ENCODE peak calls at places on chromosomes 13 and 19, in seven cellular contexts. One of them, this sample, is unnamed.

GRCh38 chr13:34294483-34295129 is 476.7 kb downstream of the RFC3 start:
- DNase-seq in K562: no peak
- DNase-seq in GM12878: no peak
- DNase-seq in HepG2: no peak
- DNase-seq in H1: no peak
- DNase-seq in HCT116: no peak
- DNase-seq in SK-N-SH: no peak
- DNase-seq in this sample: no peak

GRCh38 chr19:40744554-40745401 is 5.5 kb downstream of the ACTMAP start:
- DNase-seq in HCT116: no peak
- DNase-seq in SK-N-SH: peak; percentile 51
- DNase-seq in H1: no peak
- DNase-seq in HepG2: peak; percentile 21
- DNase-seq in GM12878: no peak
- DNase-seq in K562: peak; percentile 42
- DNase-seq in this sample: no peak

GRCh38 chr19:33497778-33498175 is 23.8 kb downstream of the PEPD start:
- DNase-seq in K562: no peak
- DNase-seq in SK-N-SH: peak; percentile 9
- DNase-seq in H1: no peak
- DNase-seq in GM12878: no peak
- DNase-seq in HepG2: no peak
- DNase-seq in HCT116: no peak
- DNase-seq in this sample: no peak

GRCh38 chr19:11887618-11888531 is at the start of gene ZNF69:
- DNase-seq in SK-N-SH: peak; percentile 89
- DNase-seq in K562: peak; percentile 88
- DNase-seq in H1: peak; percentile 75
- DNase-seq in HepG2: peak; percentile 92
- DNase-seq in GM12878: no peak
- DNase-seq in HCT116: no peak
- DNase-seq in this sample: peak; percentile 66

GRCh38 chr19:19160489-19161035 is 9.5 kb downstream of the MEF2B start:
- DNase-seq in HCT116: no peak
- DNase-seq in H1: peak; percentile 33
- DNase-seq in HepG2: no peak
- DNase-seq in GM12878: no peak
- DNase-seq in K562: no peak
- DNase-seq in SK-N-SH: no peak
- DNase-seq in this sample: no peak

GRCh38 chr19:10744848-10745293 is 27.0 kb downstream of the DNM2 start:
- DNase-seq in SK-N-SH: no peak
- DNase-seq in HCT116: no peak
- DNase-seq in K562: no peak
- DNase-seq in GM12878: no peak
- DNase-seq in HepG2: no peak
- DNase-seq in H1: no peak
- DNase-seq in this sample: no peak

GRCh38 chr13:45292176-45292575 is 48.8 kb downstream of the TPT1 start:
- DNase-seq in GM12878: no peak
- DNase-seq in HepG2: no peak
- DNase-seq in HCT116: peak; percentile 70
- DNase-seq in K562: no peak
- DNase-seq in SK-N-SH: no peak
- DNase-seq in H1: no peak
- DNase-seq in this sample: no peak

GRCh38 chr19:33610588-33610987 is 11.2 kb upstream of the CHST8 start:
- DNase-seq in H1: no peak
- DNase-seq in HepG2: no peak
- DNase-seq in K562: no peak
- DNase-seq in GM12878: no peak
- DNase-seq in HCT116: no peak
- DNase-seq in SK-N-SH: no peak
- DNase-seq in this sample: no peak

GRCh38 chr19:35357867-35358573 is at the start of gene FFAR3:
- DNase-seq in HCT116: no peak
- DNase-seq in GM12878: no peak
- DNase-seq in H1: no peak
- DNase-seq in HepG2: no peak
- DNase-seq in K562: no peak
- DNase-seq in SK-N-SH: no peak
- DNase-seq in this sample: no peak

GRCh38 chr13:77492982-77493381 is 42.5 kb upstream of the SCEL start:
- DNase-seq in K562: no peak
- DNase-seq in GM12878: no peak
- DNase-seq in HCT116: peak; percentile 23
- DNase-seq in SK-N-SH: peak; percentile 26
- DNase-seq in H1: no peak
- DNase-seq in HepG2: peak; percentile 4
- DNase-seq in this sample: peak; percentile 27

GRCh38 chr19:46990998-46991676 is 28.5 kb upstream of the NPAS1 start:
- DNase-seq in GM12878: peak; percentile 21
- DNase-seq in SK-N-SH: peak; percentile 85
- DNase-seq in K562: peak; percentile 77
- DNase-seq in HCT116: peak; percentile 48
- DNase-seq in HepG2: peak; percentile 64
- DNase-seq in H1: peak; percentile 78
- DNase-seq in this sample: peak; percentile 81

GRCh38 chr19:3788991-3789778 is 3.0 kb upstream of the MATK start:
- DNase-seq in HCT116: no peak
- DNase-seq in SK-N-SH: no peak
- DNase-seq in K562: no peak
- DNase-seq in HepG2: no peak
- DNase-seq in H1: no peak
- DNase-seq in GM12878: no peak
- DNase-seq in this sample: no peak

GRCh38 chr19:8611890-8612806 is 1.6 kb upstream of the ADAMTS10 start:
- DNase-seq in SK-N-SH: no peak
- DNase-seq in HepG2: no peak
- DNase-seq in GM12878: no peak
- DNase-seq in HCT116: no peak
- DNase-seq in H1: peak; percentile 41
- DNase-seq in K562: no peak
- DNase-seq in this sample: no peak

GRCh38 chr13:41500501-41500900 is 43.2 kb downstream of the RGCC start:
- DNase-seq in SK-N-SH: no peak
- DNase-seq in HCT116: no peak
- DNase-seq in K562: no peak
- DNase-seq in H1: no peak
- DNase-seq in GM12878: no peak
- DNase-seq in HepG2: no peak
- DNase-seq in this sample: no peak

GRCh38 chr13:75255653-75256052 is 226.3 kb downstream of the TBC1D4 start:
- DNase-seq in SK-N-SH: no peak
- DNase-seq in K562: no peak
- DNase-seq in H1: no peak
- DNase-seq in GM12878: no peak
- DNase-seq in HepG2: no peak
- DNase-seq in HCT116: no peak
- DNase-seq in this sample: no peak

GRCh38 chr13:110771194-110771593 is 57.7 kb downstream of the ING1 start:
- DNase-seq in H1: no peak
- DNase-seq in HCT116: no peak
- DNase-seq in SK-N-SH: no peak
- DNase-seq in K562: no peak
- DNase-seq in GM12878: no peak
- DNase-seq in HepG2: no peak
- DNase-seq in this sample: no peak

GRCh38 chr19:55319786-55320185 is 5.4 kb downstream of the TMEM150B start:
- DNase-seq in SK-N-SH: peak; percentile 83
- DNase-seq in K562: peak; percentile 63
- DNase-seq in HCT116: no peak
- DNase-seq in GM12878: no peak
- DNase-seq in HepG2: no peak
- DNase-seq in H1: peak; percentile 61
- DNase-seq in this sample: no peak
- TF ChIP-seq JUND in SK-N-SH: no peak
- TF ChIP-seq JUND in K562: no peak
- TF ChIP-seq JUND in HCT116: no peak
- TF ChIP-seq JUND in GM12878: no peak
- TF ChIP-seq JUND in HepG2: no peak
- TF ChIP-seq JUND in H1: no peak
- TF ChIP-seq JUND in this sample: no peak

GRCh38 chr19:17775245-17775927 is 19.6 kb upstream of the B3GNT3 start:
- DNase-seq in HepG2: peak; percentile 64
- DNase-seq in H1: no peak
- DNase-seq in K562: peak; percentile 71
- DNase-seq in HCT116: no peak
- DNase-seq in SK-N-SH: peak; percentile 76
- DNase-seq in GM12878: no peak
- DNase-seq in this sample: no peak
- TF ChIP-seq JUND in HepG2: no peak
- TF ChIP-seq JUND in H1: no peak
- TF ChIP-seq JUND in K562: peak; percentile 49
- TF ChIP-seq JUND in HCT116: no peak
- TF ChIP-seq JUND in SK-N-SH: no peak
- TF ChIP-seq JUND in GM12878: no peak
- TF ChIP-seq JUND in this sample: no peak

DNA sequence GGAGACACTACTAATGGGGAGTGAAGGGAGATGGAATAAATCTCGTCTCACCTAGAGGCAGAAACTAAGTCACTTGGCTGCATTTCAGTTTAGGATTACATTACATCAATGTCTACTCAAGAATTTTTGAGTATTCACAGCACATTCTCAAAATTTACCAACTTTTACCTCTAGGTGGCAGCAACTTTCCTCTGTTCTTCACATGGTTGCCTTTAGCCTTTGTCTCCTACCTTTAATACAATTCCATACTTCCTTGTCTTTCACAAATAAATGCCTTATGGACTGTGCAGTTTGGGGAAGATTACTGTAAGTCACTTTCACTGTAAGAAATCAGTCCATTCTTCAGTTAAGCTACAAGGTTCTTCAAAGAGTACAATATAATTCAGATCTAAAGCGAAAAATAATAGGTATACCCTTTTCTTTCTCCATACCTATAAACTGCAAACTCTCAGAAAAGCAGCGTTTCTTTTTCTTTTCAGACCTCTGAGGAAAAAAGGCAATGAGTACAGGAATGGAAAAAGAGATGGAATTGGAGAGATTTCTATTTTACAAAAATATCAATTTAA is 379.4 kb downstream of the KLF12 start:
- DNase-seq in SK-N-SH: peak; percentile 30
- DNase-seq in H1: no peak
- DNase-seq in GM12878: no peak
- DNase-seq in K562: peak; percentile 12
- DNase-seq in HepG2: peak; percentile 59
- DNase-seq in HCT116: peak; percentile 40
- DNase-seq in this sample: peak; percentile 21
- TF ChIP-seq JUND in SK-N-SH: no peak
- TF ChIP-seq JUND in H1: no peak
- TF ChIP-seq JUND in GM12878: no peak
- TF ChIP-seq JUND in K562: no peak
- TF ChIP-seq JUND in HepG2: no peak
- TF ChIP-seq JUND in HCT116: no peak
- TF ChIP-seq JUND in this sample: no peak

DNA sequence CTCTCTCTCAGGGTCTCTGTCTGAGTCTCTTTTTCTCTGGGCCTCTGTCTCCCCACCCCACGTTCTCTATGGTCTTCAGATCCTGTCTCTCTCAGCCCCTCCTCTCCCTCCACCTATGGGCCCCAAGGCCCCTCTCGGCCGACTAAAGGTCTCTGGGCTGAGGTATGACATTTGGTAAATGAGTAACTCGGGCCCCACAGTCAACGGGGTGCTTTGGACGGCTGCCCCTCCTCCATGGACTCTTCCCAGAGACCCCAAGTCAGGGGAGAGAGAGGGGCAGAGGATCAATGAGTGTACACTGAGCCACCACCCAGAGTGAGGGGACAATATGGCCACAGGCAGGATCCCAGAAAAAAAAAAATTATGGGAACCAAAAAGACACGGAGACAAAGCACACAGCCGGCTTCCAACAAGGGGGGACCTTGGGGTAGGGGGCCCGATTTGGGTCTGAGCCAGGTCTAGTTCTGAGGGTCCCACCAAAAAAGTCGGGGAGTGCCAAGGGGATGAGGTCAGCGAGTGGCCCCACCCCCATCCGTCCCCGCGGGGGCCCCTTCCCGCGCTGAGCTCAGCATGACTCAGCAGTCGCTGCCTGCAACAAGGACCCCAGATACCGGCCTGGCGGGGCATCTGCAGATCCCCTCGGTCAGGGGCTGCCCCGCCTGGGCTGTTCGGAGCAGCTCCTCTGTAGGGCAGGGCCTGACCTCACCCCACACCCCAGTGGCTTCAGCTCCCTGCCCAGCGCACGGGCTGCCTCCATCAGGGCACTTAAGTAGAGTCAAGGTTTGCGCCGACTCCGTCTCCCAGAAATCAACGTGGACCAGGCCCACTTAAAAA is 1.5 kb upstream of the FTL start:
- DNase-seq in K562: peak; percentile 80
- DNase-seq in H1: peak; percentile 80
- DNase-seq in HepG2: peak; percentile 98
- DNase-seq in HCT116: no peak
- DNase-seq in GM12878: no peak
- DNase-seq in SK-N-SH: no peak
- DNase-seq in this sample: no peak
- TF ChIP-seq JUND in K562: peak; percentile 99
- TF ChIP-seq JUND in H1: peak; percentile 96
- TF ChIP-seq JUND in HepG2: peak; percentile 90
- TF ChIP-seq JUND in HCT116: peak; percentile 76
- TF ChIP-seq JUND in GM12878: peak; percentile 72
- TF ChIP-seq JUND in SK-N-SH: peak; percentile 72
- TF ChIP-seq JUND in this sample: no peak

GRCh38 chr13:32035701-32036100 is 4.1 kb downstream of the FRY start:
- DNase-seq in K562: no peak
- DNase-seq in HCT116: no peak
- DNase-seq in SK-N-SH: no peak
- DNase-seq in HepG2: no peak
- DNase-seq in GM12878: no peak
- DNase-seq in H1: no peak
- DNase-seq in this sample: no peak
- TF ChIP-seq JUND in K562: no peak
- TF ChIP-seq JUND in HCT116: no peak
- TF ChIP-seq JUND in SK-N-SH: no peak
- TF ChIP-seq JUND in HepG2: no peak
- TF ChIP-seq JUND in GM12878: no peak
- TF ChIP-seq JUND in H1: no peak
- TF ChIP-seq JUND in this sample: no peak

GRCh38 chr13:21058361-21058760 is 3.0 kb downstream of the LATS2 start:
- DNase-seq in H1: no peak
- DNase-seq in GM12878: no peak
- DNase-seq in SK-N-SH: no peak
- DNase-seq in HepG2: no peak
- DNase-seq in K562: no peak
- DNase-seq in HCT116: no peak
- DNase-seq in this sample: no peak
- TF ChIP-seq JUND in H1: no peak
- TF ChIP-seq JUND in GM12878: no peak
- TF ChIP-seq JUND in SK-N-SH: no peak
- TF ChIP-seq JUND in HepG2: no peak
- TF ChIP-seq JUND in K562: no peak
- TF ChIP-seq JUND in HCT116: no peak
- TF ChIP-seq JUND in this sample: no peak